ENCODE peak calls at places on chromosomes 4 and X, in four cellular contexts. One of them, this sample, is unnamed.

GRCh38 chr4:74884282-74884681 is 48.6 kb upstream of the PARM1 start:
- DNase-seq in NCI-H1436 treated with DMSO at 0.1 percent for 48 hours: no peak
- DNase-seq in tibial artery: no peak
- DNase-seq in ELF-1: no peak
- DNase-seq in this sample: no peak

GRCh38 chr4:150679767-150680088 is 97.8 kb downstream of the MAB21L2 start:
- DNase-seq in NCI-H1436 treated with DMSO at 0.1 percent for 48 hours: no peak
- DNase-seq in tibial artery: no peak
- DNase-seq in ELF-1: no peak
- DNase-seq in this sample: no peak

GRCh38 chrX:53116101-53116500 is 22.2 kb downstream of the KANTR start:
- DNase-seq in NCI-H1436 treated with DMSO at 0.1 percent for 48 hours: no peak
- DNase-seq in tibial artery: no peak
- DNase-seq in ELF-1: no peak
- DNase-seq in this sample: no peak

GRCh38 chr4:105189855-105190650 is 43.4 kb downstream of the TET2 start:
- DNase-seq in NCI-H1436 treated with DMSO at 0.1 percent for 48 hours: no peak
- DNase-seq in tibial artery: no peak
- DNase-seq in ELF-1: no peak
- DNase-seq in this sample: no peak

GRCh38 chrX:149829751-149830191 is 48.0 kb downstream of the MAGEA9 start:
- DNase-seq in NCI-H1436 treated with DMSO at 0.1 percent for 48 hours: no peak
- DNase-seq in tibial artery: no peak
- DNase-seq in ELF-1: peak; percentile 77
- DNase-seq in this sample: no peak

GRCh38 chr4:48681856-48682255 is 98.2 kb downstream of the FRYL start:
- DNase-seq in NCI-H1436 treated with DMSO at 0.1 percent for 48 hours: no peak
- DNase-seq in tibial artery: no peak
- DNase-seq in ELF-1: no peak
- DNase-seq in this sample: no peak

GRCh38 chr4:40099010-40099409 is 42.4 kb downstream of the N4BP2 start:
- DNase-seq in NCI-H1436 treated with DMSO at 0.1 percent for 48 hours: no peak
- DNase-seq in tibial artery: no peak
- DNase-seq in ELF-1: no peak
- DNase-seq in this sample: no peak

GRCh38 chr4:26192921-26193894 is 127.6 kb upstream of the RBPJ start:
- DNase-seq in NCI-H1436 treated with DMSO at 0.1 percent for 48 hours: no peak
- DNase-seq in tibial artery: no peak
- DNase-seq in ELF-1: no peak
- DNase-seq in this sample: no peak

GRCh38 chr4:55906999-55907398 is 41.7 kb upstream of the CEP135 start:
- DNase-seq in NCI-H1436 treated with DMSO at 0.1 percent for 48 hours: no peak
- DNase-seq in tibial artery: no peak
- DNase-seq in ELF-1: no peak
- DNase-seq in this sample: no peak

GRCh38 chr4:30867427-30867826 is 147.3 kb downstream of the PCDH7 start:
- DNase-seq in NCI-H1436 treated with DMSO at 0.1 percent for 48 hours: no peak
- DNase-seq in tibial artery: peak; percentile 21
- DNase-seq in ELF-1: no peak
- DNase-seq in this sample: no peak

GRCh38 chrX:70033348-70033747 is 16.4 kb downstream of the AWAT2 start:
- DNase-seq in NCI-H1436 treated with DMSO at 0.1 percent for 48 hours: no peak
- DNase-seq in tibial artery: no peak
- DNase-seq in ELF-1: peak; percentile 64
- DNase-seq in this sample: peak; percentile 48

GRCh38 chrX:120316587-120317283 is 5.5 kb upstream of the TMEM255A start:
- DNase-seq in NCI-H1436 treated with DMSO at 0.1 percent for 48 hours: no peak
- DNase-seq in tibial artery: no peak
- DNase-seq in ELF-1: no peak
- DNase-seq in this sample: no peak

GRCh38 chr4:120769227-120769626 is 153.3 kb downstream of the PRDM5 start:
- DNase-seq in NCI-H1436 treated with DMSO at 0.1 percent for 48 hours: no peak
- DNase-seq in tibial artery: no peak
- DNase-seq in ELF-1: peak; percentile 16
- DNase-seq in this sample: no peak

GRCh38 chr4:78776729-78777555 is 792 bp downstream of the BMP2K start:
- DNase-seq in NCI-H1436 treated with DMSO at 0.1 percent for 48 hours: no peak
- DNase-seq in tibial artery: peak; percentile 53
- DNase-seq in ELF-1: peak; percentile 82
- DNase-seq in this sample: peak; percentile 15

GRCh38 chr4:94274912-94275311 is 67.2 kb downstream of the SMARCAD1 start:
- DNase-seq in NCI-H1436 treated with DMSO at 0.1 percent for 48 hours: no peak
- DNase-seq in tibial artery: no peak
- DNase-seq in ELF-1: no peak
- DNase-seq in this sample: no peak

GRCh38 chrX:75151828-75152592 is 4.1 kb downstream of the ABCB7 start:
- DNase-seq in NCI-H1436 treated with DMSO at 0.1 percent for 48 hours: no peak
- DNase-seq in tibial artery: no peak
- DNase-seq in ELF-1: no peak
- DNase-seq in this sample: no peak

GRCh38 chrX:96971812-96972211 is 88.1 kb downstream of the RPA4 start:
- DNase-seq in NCI-H1436 treated with DMSO at 0.1 percent for 48 hours: no peak
- DNase-seq in tibial artery: no peak
- DNase-seq in ELF-1: no peak
- DNase-seq in this sample: no peak

GRCh38 chrX:18394477-18394876 is 30.9 kb upstream of the CDKL5 start:
- DNase-seq in NCI-H1436 treated with DMSO at 0.1 percent for 48 hours: no peak
- DNase-seq in tibial artery: no peak
- DNase-seq in ELF-1: no peak
- DNase-seq in this sample: no peak

GRCh38 chr4:2721586-2721985 is 34.5 kb downstream of the TNIP2 start:
- DNase-seq in NCI-H1436 treated with DMSO at 0.1 percent for 48 hours: no peak
- DNase-seq in tibial artery: no peak
- DNase-seq in ELF-1: no peak
- DNase-seq in this sample: no peak

GRCh38 chrX:154051210-154051810 is 31.6 kb upstream of the IRAK1 start:
- DNase-seq in NCI-H1436 treated with DMSO at 0.1 percent for 48 hours: peak; percentile 0
- DNase-seq in tibial artery: peak; percentile 79
- DNase-seq in ELF-1: peak; percentile 77
- DNase-seq in this sample: peak; percentile 59

This sample was measured in endothelial cell.